ENCODE peak calls at places on chromosomes 3 and 15, in six cellular contexts. J, U, Z, C, S and B are unnamed samples.

GRCh38 chr15:51054535-51054934 is 40.2 kb downstream of the TNFAIP8L3 start:
- DNase-seq in S (no peak), U (no peak), C (no peak), J (no peak), Z (no peak), B (no peak)

GRCh38 chr3:1092061-1092460 is 763 bp upstream of the CNTN6 start:
- DNase-seq in S (no peak), U (no peak), Z (no peak), J (no peak), C (no peak), B (no peak)

GRCh38 chr15:23648920-23649515 is 1.4 kb upstream of the MAGEL2 start:
- DNase-seq in Z (peak; percentile 67), S (no peak), U (no peak), C (no peak), J (no peak), B (peak; percentile 59)

GRCh38 chr3:177468816-177469590 is 271.7 kb upstream of the TBL1XR1 start:
- DNase-seq in U (peak; percentile 49), J (no peak), S (no peak), Z (no peak), C (no peak), B (no peak)

GRCh38 chr3:29764059-29764458 is 483.2 kb downstream of the RBMS3 start:
- DNase-seq in S (peak; percentile 27), U (peak; percentile 83), J (no peak), C (no peak), Z (no peak), B (no peak)

GRCh38 chr3:195200010-195200822 is 70.7 kb downstream of the XXYLT1 start:
- DNase-seq in C (no peak), J (no peak), S (no peak), U (no peak), Z (no peak), B (no peak)

GRCh38 chr15:100997442-100997841 is 78.3 kb downstream of the LRRK1 start:
- DNase-seq in S (no peak), U (peak; percentile 47), C (no peak), Z (no peak), J (no peak), B (no peak)

GRCh38 chr15:57949374-57949938 is 116.1 kb downstream of the ALDH1A2 start:
- DNase-seq in C (no peak), Z (no peak), S (no peak), U (no peak), J (no peak), B (no peak)

GRCh38 chr15:64846246-64846645 is 4.5 kb downstream of the PLEKHO2 start:
- DNase-seq in S (no peak), J (no peak), C (no peak), U (no peak), Z (no peak), B (no peak)

GRCh38 chr3:76514836-76515235 is 525.1 kb upstream of the ROBO2 start:
- DNase-seq in S (no peak), J (no peak), Z (no peak), C (no peak), U (peak; percentile 11), B (no peak)

GRCh38 chr3:11845661-11846060 is 1.0 kb downstream of the TAMM41 start:
- DNase-seq in J (no peak), S (peak; percentile 5), Z (no peak), C (no peak), U (no peak), B (no peak)

GRCh38 chr3:71288269-71288930 is 295.1 kb downstream of the FOXP1 start:
- DNase-seq in C (no peak), Z (no peak), S (no peak), U (peak; percentile 53), J (no peak), B (no peak)

GRCh38 chr3:151976211-151977050 is 103.0 kb downstream of the SUCNR1 start:
- DNase-seq in U (peak; percentile 96), S (peak; percentile 94), J (no peak), C (no peak), Z (no peak), B (no peak)

GRCh38 chr3:45817788-45818523 is 21.6 kb upstream of the SLC6A20 start:
- DNase-seq in C (no peak), Z (no peak), J (peak; percentile 20), U (peak; percentile 99), S (peak; percentile 99), B (no peak)

GRCh38 chr3:64508140-64508539 is 179.7 kb downstream of the ADAMTS9 start:
- DNase-seq in Z (no peak), U (no peak), S (peak; percentile 35), J (no peak), C (no peak), B (no peak)

GRCh38 chr3:70933105-70933810 is 620.8 kb upstream of the MDFIC2 start:
- DNase-seq in S (peak; percentile 39), U (no peak), C (no peak), Z (no peak), J (no peak), B (no peak)

GRCh38 chr15:41022487-41023090 is 69.3 kb downstream of the CHAC1 start:
- DNase-seq in S (no peak), C (no peak), J (peak; percentile 22), Z (peak; percentile 56), U (peak; percentile 75), B (peak; percentile 41)

GRCh38 chr3:156307704-156308103 is 187.3 kb downstream of the KCNAB1 start:
- DNase-seq in J (peak; percentile 52), S (peak; percentile 67), C (no peak), Z (no peak), U (peak; percentile 84), B (no peak)

GRCh38 chr3:152623286-152623685 is 211.6 kb upstream of the P2RY1 start:
- DNase-seq in S (no peak), U (no peak), C (no peak), Z (no peak), J (no peak), B (no peak)

GRCh38 chr3:197811343-197811742 is 20.3 kb downstream of the LRCH3 start:
- DNase-seq in Z (no peak), J (peak; percentile 35), U (peak; percentile 94), S (peak; percentile 33), C (no peak), B (no peak)

GRCh38 chr3:189641776-189642175 is 10.6 kb downstream of the TP63 start:
- DNase-seq in Z (no peak), U (no peak), S (peak; percentile 68), J (no peak), C (no peak), B (no peak)

GRCh38 chr15:31440754-31441298 is 114.2 kb downstream of the KLF13 start:
- DNase-seq in Z (no peak), U (peak; percentile 27), S (no peak), J (peak; percentile 66), C (peak; percentile 91), B (no peak)

GRCh38 chr3:32470362-32470761 is 32.3 kb downstream of the CMTM6 start:
- DNase-seq in C (no peak), S (no peak), U (no peak), Z (no peak), J (no peak), B (no peak)

GRCh38 chr3:185582236-185582635 is 3.9 kb upstream of the SENP2 start:
- DNase-seq in Z (peak; percentile 57), J (no peak), U (no peak), C (no peak), S (no peak), B (no peak)

DNA sequence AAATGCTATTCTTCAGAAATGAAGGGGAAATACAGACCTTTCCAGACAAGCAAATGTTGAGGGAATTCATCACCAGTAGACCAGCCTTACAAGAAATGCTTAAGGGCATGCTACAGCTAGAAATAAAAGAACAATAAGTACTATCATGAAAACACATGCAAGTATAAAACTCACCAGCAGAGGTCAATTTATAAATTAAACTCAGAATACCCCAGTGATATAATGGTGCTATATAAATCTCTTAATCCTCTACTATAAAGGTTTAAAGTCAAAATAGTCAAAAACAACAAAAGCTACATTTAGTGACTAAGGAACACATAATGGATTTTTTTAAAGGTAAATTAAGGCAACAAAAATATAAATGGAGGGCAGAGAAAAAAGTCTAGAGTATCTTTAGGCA is 142.5 kb downstream of the CPNE4 start:
- DNase-seq in C (no peak), S (no peak), J (no peak), Z (no peak), U (no peak), B (no peak)
- TF ChIP-seq CTCF in C (no peak), S (peak; percentile 26), J (no peak), Z (no peak), U (no peak), B (peak; percentile 33)

GRCh38 chr3:4633078-4634004 is 140.2 kb downstream of the ITPR1 start:
- DNase-seq in C (no peak), Z (no peak), S (peak; percentile 50), U (peak; percentile 72), J (no peak), B (no peak)
- TF ChIP-seq CTCF in C (peak; percentile 80), Z (peak; percentile 60), S (peak; percentile 93), U (peak; percentile 87), J (peak; percentile 83), B (peak; percentile 92)

DNA sequence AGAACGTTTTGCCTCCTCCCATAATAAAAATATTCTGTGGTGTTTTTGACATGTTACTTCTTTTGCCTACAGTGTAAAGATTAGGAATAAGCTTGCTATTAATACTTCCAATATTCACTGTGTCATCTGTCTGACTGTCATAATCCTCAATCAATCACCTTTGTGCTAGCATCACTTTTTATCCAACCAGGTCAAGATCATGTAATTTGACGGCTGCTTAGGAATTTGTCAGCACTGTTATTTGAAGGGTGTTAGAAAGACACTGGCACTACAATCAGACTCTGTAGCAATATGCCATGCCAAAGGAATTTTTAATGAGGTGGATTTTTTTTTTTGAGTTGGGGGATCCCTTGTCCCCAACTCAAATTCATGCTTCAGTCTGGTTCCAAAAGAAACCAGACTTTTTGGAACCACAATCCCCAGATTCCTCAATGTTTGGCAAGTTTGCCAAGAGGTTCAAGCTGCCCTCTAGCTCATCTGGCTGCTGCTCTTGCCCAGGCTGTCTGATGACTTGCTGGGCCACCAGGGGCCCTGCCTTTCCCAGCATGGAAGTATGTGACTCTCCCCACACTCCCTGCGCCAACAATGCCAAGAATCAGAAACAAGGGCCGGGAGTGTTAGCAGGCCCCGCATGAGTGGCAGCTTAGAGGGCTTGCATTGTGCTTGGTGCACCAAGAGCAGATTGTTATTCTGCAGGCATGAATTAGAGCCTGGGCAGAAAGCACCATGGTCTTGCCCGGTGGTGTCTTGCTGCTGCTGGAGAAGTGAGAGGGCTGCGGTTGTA is 58.6 kb upstream of the TSC22D2 start:
- DNase-seq in Z (no peak), S (no peak), U (no peak), J (peak; percentile 76), C (peak; percentile 35), B (no peak)
- TF ChIP-seq CTCF in Z (no peak), S (no peak), U (peak; percentile 16), J (no peak), C (no peak), B (no peak)

DNA sequence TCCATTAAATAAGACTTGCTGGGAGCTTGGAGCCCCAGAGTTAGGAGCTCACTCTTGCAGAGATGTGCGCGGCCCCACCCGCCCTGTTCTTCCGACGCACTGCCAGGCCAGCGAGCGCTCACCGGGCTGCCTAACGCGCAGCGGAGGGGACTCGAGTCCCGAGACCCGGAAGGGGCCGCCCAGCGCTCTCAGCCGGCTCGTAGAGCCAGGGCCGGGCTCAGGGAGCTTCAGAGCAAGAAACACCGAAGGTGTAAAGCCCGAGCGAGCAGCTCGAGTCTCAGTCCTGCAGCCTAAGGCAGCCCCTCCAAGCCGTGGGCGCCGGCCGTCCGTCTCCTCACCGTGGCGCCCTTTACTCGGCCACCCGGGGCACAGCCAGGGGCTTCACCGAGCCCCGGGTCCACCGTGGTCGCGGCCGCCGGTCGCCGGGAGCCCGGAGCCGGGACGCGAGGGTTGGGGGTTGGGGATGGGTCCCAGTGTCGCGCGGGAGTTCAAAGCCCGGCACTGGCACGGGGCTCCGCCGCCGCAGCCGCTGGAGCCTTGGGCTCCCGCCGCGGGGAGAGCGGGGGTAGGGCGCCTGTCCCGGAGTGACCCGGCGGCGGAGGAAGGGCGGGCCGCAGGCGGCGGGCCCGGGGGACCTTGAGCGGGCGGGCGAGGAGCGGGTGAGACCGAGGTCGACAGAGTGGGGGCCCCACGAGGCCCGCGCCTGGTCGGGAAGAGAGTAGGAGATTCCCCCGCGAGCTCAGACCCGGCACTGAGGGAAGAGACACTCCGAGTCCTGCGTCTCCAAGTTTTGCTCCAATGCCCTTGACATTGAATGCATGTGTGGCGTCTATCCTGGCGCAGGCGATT is 26.9 kb upstream of the THRB start:
- DNase-seq in C (peak; percentile 90), Z (peak; percentile 64), U (no peak), S (no peak), J (peak; percentile 62), B (peak; percentile 30)
- TF ChIP-seq CTCF in C (no peak), Z (no peak), U (no peak), S (peak; percentile 24), J (no peak), B (no peak)